ENCODE peak calls at places on chromosomes 5 and 9, in five cellular contexts. U is H9, X is H1, Y is neuronal stem cell, M is mesenchymal stem cell. C is an unnamed sample.

GRCh38 chr5:180026320-180026719 is 45.2 kb downstream of the RNF130 start:
- DNase-seq in Y (no peak), M (peak), X (no peak), U (no peak), C (peak)

GRCh38 chr5:133735346-133735745 is 123.0 kb upstream of the FSTL4 start:
- DNase-seq in Y (no peak), M (peak), U (no peak), X (no peak), C (peak)

GRCh38 chr9:136837146-136837855 is 5.0 kb upstream of the AJM1 start:
- DNase-seq in Y (no peak), X (no peak), M (no peak), U (no peak), C (no peak)

GRCh38 chr5:123814796-123815479 is 303.0 kb downstream of the CSNK1G3 start:
- DNase-seq in M (peak), X (no peak), Y (no peak), U (no peak), C (no peak)

GRCh38 chr5:98735806-98736507 is 37.5 kb upstream of the RGMB start:
- DNase-seq in X (no peak), Y (no peak), U (no peak), M (peak), C (no peak)

GRCh38 chr9:87887661-87888480 is 5.2 kb downstream of the SPATA31E1 start:
- DNase-seq in U (no peak), M (no peak), Y (no peak), X (no peak), C (no peak)

GRCh38 chr5:36156619-36157018 is 4.7 kb downstream of the SKP2 start:
- DNase-seq in X (no peak), Y (no peak), U (no peak), M (peak), C (peak)

GRCh38 chr9:113155911-113156559 is 5.2 kb downstream of the SLC31A2 start:
- DNase-seq in M (no peak), X (no peak), U (no peak), Y (no peak), C (no peak)

GRCh38 chr5:59055745-59056448 is 473.0 kb downstream of the RAB3C start:
- DNase-seq in U (no peak), Y (no peak), M (no peak), X (no peak), C (no peak)
- H4K91ac ChIP-seq in U (no peak), Y (no peak), M (no peak), X (no peak), C (no peak)

GRCh38 chr9:93671030-93671358 is 94.6 kb downstream of the PHF2 start:
- DNase-seq in M (no peak), U (peak), X (no peak), Y (no peak), C (no peak)
- H2BK12ac ChIP-seq in M (no peak), U (no peak), X (no peak), Y (no peak), C (no peak)

DNA sequence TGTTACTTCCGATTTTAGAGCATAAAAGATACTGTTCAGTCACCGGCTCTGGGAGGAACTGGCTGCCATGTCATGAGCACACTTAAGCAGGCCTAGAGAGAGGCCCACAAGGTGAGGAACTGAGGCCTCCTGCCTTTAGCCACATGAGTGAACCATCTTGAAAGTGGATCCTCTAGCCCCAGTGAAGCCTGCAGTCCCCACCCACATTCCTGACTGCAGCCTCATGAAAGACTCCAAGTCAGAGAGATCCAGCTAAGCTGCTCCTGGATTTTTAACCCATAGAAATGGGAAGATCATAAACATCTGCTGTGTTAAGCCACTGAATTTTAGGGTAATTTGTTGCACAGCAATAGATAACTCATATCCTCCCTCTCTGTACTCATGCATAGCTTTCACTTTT is 55.6 kb downstream of the LIFR start:
- DNase-seq in Y (no peak), U (no peak), M (peak), X (no peak), C (no peak)
- H3K14ac ChIP-seq in Y (no peak), U (no peak), M (no peak), X (no peak), C (no peak)

DNA sequence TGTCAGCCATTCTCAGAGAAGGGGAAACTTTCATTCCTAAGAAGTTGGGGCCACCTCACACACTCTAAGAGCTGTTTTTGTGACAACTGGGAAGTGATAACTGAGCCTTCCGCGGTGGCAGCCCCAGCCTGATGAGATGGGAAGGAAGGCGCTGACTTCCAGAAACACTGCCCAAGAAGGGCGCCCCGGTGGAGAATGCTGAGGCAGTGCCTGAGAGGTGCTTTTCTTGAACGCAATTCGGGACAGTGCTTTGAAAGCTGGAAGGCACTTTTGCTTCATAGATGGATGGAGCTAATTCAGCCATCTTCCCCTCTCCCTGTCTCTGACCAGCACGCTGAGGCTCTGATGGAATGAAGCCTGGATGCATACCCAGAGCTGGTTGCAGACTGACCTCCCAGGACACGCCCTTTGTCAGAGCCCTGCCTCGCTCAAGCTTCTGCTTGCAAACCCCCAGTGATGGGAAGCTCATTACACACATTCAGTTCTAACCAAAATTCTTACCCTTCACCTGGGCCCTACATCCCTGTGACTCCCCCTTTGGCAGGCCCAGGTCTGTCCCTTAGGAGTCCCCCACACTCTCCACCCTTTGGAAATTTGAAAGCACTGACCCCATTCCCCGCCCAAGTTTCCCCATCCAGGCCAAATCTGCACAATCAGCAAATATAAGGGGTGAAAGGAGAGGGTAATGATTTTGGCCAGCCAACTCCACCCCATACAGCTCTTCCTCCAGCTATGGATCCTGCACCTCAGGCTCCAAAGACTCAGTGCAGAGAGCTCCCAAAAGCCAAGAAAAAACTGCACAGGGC is 66.6 kb upstream of the SLC25A51 start:
- DNase-seq in U (no peak), X (no peak), M (no peak), Y (no peak), C (peak)
- H4K91ac ChIP-seq in U (no peak), X (no peak), M (peak), Y (no peak), C (no peak)

DNA sequence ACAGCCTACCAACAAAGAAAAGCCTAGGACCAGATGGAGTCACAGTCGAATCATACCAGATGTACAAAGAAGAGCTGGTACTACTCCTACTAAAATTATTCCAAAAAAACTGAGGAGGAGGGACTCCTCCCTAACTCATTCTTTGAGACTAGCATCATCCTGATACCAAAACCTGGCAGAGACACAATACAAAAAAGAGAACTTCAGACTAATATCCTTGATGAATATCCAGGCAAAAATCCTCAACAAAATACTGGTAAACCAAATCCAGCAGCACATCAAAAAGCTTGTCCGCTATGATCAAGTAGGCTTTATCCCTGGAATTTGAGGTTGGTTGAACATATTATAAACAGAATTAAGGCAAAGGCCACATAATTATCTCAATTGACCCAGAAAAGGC is 900.4 kb upstream of the ARRDC3 start:
- DNase-seq in M (no peak), U (no peak), Y (no peak), X (no peak), C (no peak)
- H2BK12ac ChIP-seq in M (no peak), U (no peak), Y (no peak), X (no peak), C (no peak)

GRCh38 chr5:61280766-61281427 is 51.2 kb upstream of the ZSWIM6 start:
- DNase-seq in Y (no peak), M (no peak), X (no peak), U (no peak), C (no peak)
- H3K14ac ChIP-seq in Y (no peak), M (no peak), X (no peak), U (no peak), C (no peak)

GRCh38 chr5:172906436-172906835 is 52.8 kb upstream of the RPL26L1 start:
- DNase-seq in M (peak), U (no peak), X (no peak), Y (no peak), C (peak)
- H4K91ac ChIP-seq in M (no peak), U (no peak), X (no peak), Y (no peak), C (peak)

DNA sequence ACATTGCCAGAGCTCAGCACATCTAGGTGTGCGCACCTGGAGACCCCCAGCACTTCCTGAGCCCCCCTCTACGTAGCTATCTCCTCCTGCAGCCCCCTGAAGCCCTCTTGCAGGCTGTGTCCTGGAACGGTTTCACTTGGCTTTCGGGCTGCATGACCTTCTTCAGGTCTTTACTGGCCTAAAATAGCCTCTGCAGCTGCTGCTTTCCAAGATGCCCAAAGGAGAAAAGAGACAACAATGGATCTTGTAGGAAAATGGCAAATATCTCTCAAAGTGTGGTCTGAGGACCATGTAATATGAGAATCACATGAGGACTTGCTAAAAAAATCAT is 6.6 kb upstream of the ERMP1 start:
- DNase-seq in Y (no peak), M (no peak), X (no peak), U (no peak), C (no peak)
- H2BK12ac ChIP-seq in Y (no peak), M (peak), X (no peak), U (no peak), C (peak)

GRCh38 chr9:69768101-69768500 is 8.3 kb upstream of the PTAR1 start:
- DNase-seq in U (no peak), M (no peak), Y (no peak), X (no peak), C (no peak)

GRCh38 chr9:69771775-69772418 is 12.1 kb upstream of the PTAR1 start:
- DNase-seq in Y (no peak), X (no peak), M (peak), U (no peak), C (no peak)

GRCh38 chr9:69773258-69773657 is 13.4 kb upstream of the PTAR1 start:
- DNase-seq in X (no peak), U (no peak), M (no peak), Y (no peak), C (no peak)

DNA sequence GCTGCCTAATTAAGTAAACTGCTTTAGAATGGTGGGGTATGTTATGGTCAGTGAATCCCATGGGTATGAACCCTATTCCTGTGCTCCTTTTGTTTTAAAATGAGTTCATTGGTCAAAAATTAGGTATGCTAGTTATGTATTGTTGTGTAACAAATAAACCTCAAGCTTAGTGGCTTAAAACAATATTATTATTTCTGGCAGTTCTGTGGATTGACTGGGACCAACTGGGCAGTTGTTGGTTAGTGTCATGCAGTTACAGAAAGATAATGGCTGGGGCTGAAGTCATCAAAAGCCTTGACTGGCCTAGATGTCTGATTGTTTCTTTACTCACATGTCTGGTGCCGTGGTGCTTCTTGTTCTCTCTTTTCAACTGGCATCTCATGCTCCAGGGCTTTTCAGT is 8.9 kb upstream of the PTAR1 start:
- DNase-seq in X (no peak), Y (no peak), U (no peak), M (no peak), C (no peak)
- H3K14ac ChIP-seq in X (no peak), Y (no peak), U (no peak), M (no peak), C (no peak)

DNA sequence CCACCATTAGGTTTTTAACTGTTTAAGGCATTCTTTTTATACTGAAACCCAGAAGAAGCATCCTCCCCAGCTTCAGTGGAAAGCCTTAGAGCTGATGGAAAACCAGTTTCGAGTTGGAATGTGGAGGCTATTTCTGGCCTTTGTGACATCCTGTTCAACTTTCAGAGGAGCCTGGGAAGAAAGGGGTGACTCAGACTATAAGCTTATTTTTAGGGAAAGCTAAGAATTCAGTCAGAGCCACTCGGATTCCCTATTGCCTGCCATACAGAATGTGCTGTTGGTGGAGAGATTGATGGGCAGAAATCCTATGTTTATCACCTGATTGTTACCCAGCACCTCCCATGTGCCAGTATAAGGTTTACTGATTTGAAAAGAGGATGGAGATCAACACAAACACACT is 19.8 kb downstream of the PALM2AKAP2 start:
- DNase-seq in U (no peak), Y (no peak), X (no peak), M (peak), C (no peak)
- H4K91ac ChIP-seq in U (no peak), Y (no peak), X (no peak), M (no peak), C (no peak)

C was measured in trophoblast cell.